ENCODE peak calls at places on chromosomes 12 and 14, in eight cellular contexts. One of them, this sample, is unnamed.

GRCh38 chr12:72139411-72139810 is 132.8 kb upstream of the TRHDE start:
- DNase-seq in suprapubic skin: no peak
- DNase-seq in upper lobe of right lung: no peak
- DNase-seq in uterus: no peak
- DNase-seq in colonic mucosa: no peak
- DNase-seq in breast epithelium: no peak
- DNase-seq in OCI-LY7: no peak
- DNase-seq in A549: no peak
- DNase-seq in this sample: no peak

GRCh38 chr14:60657609-60657983 is 8.3 kb upstream of the SIX1 start:
- DNase-seq in suprapubic skin: no peak
- DNase-seq in upper lobe of right lung: no peak
- DNase-seq in uterus: no peak
- DNase-seq in colonic mucosa: no peak
- DNase-seq in breast epithelium: no peak
- DNase-seq in OCI-LY7: peak; percentile 51
- DNase-seq in A549: no peak
- DNase-seq in this sample: no peak

GRCh38 chr12:21666722-21667121 is 9.1 kb upstream of the LDHB start:
- DNase-seq in suprapubic skin: no peak
- DNase-seq in upper lobe of right lung: no peak
- DNase-seq in uterus: no peak
- DNase-seq in colonic mucosa: no peak
- DNase-seq in breast epithelium: no peak
- DNase-seq in OCI-LY7: no peak
- DNase-seq in A549: no peak
- DNase-seq in this sample: no peak

GRCh38 chr14:85319998-85320397 is 209.9 kb upstream of the FLRT2 start:
- DNase-seq in suprapubic skin: no peak
- DNase-seq in upper lobe of right lung: no peak
- DNase-seq in uterus: no peak
- DNase-seq in colonic mucosa: no peak
- DNase-seq in breast epithelium: no peak
- DNase-seq in OCI-LY7: no peak
- DNase-seq in A549: no peak
- DNase-seq in this sample: no peak

GRCh38 chr14:73237219-73237785 is at the start of gene PAPLN:
- DNase-seq in suprapubic skin: no peak
- DNase-seq in upper lobe of right lung: no peak
- DNase-seq in uterus: peak; percentile 51
- DNase-seq in colonic mucosa: peak; percentile 65
- DNase-seq in breast epithelium: no peak
- DNase-seq in OCI-LY7: no peak
- DNase-seq in A549: peak; percentile 80
- DNase-seq in this sample: no peak

GRCh38 chr12:57620245-57620935 is 9.2 kb downstream of the ARHGEF25 start:
- DNase-seq in suprapubic skin: peak; percentile 23
- DNase-seq in upper lobe of right lung: no peak
- DNase-seq in uterus: no peak
- DNase-seq in colonic mucosa: no peak
- DNase-seq in breast epithelium: no peak
- DNase-seq in OCI-LY7: no peak
- DNase-seq in A549: no peak
- DNase-seq in this sample: no peak

GRCh38 chr12:107760207-107760816 is 625 bp downstream of the PRDM4 start:
- DNase-seq in suprapubic skin: peak; percentile 79
- DNase-seq in upper lobe of right lung: peak; percentile 74
- DNase-seq in uterus: peak; percentile 19
- DNase-seq in colonic mucosa: peak; percentile 56
- DNase-seq in breast epithelium: peak; percentile 18
- DNase-seq in OCI-LY7: peak; percentile 55
- DNase-seq in A549: peak; percentile 36
- DNase-seq in this sample: peak; percentile 6

GRCh38 chr12:14854586-14855163 is 11.3 kb upstream of the ART4 start:
- DNase-seq in suprapubic skin: no peak
- DNase-seq in upper lobe of right lung: no peak
- DNase-seq in uterus: no peak
- DNase-seq in colonic mucosa: no peak
- DNase-seq in breast epithelium: no peak
- DNase-seq in OCI-LY7: peak; percentile 64
- DNase-seq in A549: no peak
- DNase-seq in this sample: no peak

GRCh38 chr12:97556201-97556824 is 93.7 kb downstream of the RMST start:
- DNase-seq in suprapubic skin: no peak
- DNase-seq in upper lobe of right lung: peak; percentile 77
- DNase-seq in uterus: no peak
- DNase-seq in colonic mucosa: no peak
- DNase-seq in breast epithelium: peak; percentile 52
- DNase-seq in OCI-LY7: peak; percentile 1
- DNase-seq in A549: no peak
- DNase-seq in this sample: peak; percentile 46

GRCh38 chr14:70708717-70709570 is 67.2 kb downstream of the TTC9 start:
- DNase-seq in suprapubic skin: no peak
- DNase-seq in upper lobe of right lung: no peak
- DNase-seq in uterus: no peak
- DNase-seq in colonic mucosa: no peak
- DNase-seq in breast epithelium: no peak
- DNase-seq in OCI-LY7: no peak
- DNase-seq in A549: no peak
- DNase-seq in this sample: no peak

GRCh38 chr12:82627799-82628198 is 58.9 kb upstream of the TMTC2 start:
- DNase-seq in suprapubic skin: no peak
- DNase-seq in upper lobe of right lung: no peak
- DNase-seq in uterus: no peak
- DNase-seq in colonic mucosa: no peak
- DNase-seq in breast epithelium: no peak
- DNase-seq in OCI-LY7: no peak
- DNase-seq in A549: peak; percentile 20
- DNase-seq in this sample: no peak

DNA sequence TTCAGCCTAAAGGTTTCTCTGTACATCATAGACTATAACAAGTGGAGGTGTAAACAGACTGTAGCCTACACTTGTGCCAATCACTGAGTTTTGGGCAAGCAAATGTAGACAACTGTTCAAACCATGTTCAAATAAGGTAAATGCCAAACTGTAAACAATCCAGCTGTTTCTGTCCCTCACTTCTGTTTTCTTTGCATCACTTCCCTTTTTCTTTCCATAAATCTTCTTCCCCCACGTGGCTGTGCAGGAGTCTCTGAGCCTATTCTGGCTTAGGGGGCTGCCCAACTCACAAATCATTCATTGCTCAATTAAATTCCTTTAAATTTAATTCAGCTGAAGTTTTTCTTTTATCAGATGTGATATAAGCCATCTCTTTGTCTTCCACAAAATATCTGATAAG is 65.1 kb upstream of the CPM start:
- DNase-seq in suprapubic skin: no peak
- DNase-seq in upper lobe of right lung: no peak
- DNase-seq in uterus: no peak
- DNase-seq in colonic mucosa: no peak
- DNase-seq in breast epithelium: no peak
- DNase-seq in OCI-LY7: peak; percentile 7
- DNase-seq in A549: no peak
- DNase-seq in this sample: no peak
- TF ChIP-seq CTCF in suprapubic skin: no peak
- TF ChIP-seq CTCF in upper lobe of right lung: no peak
- TF ChIP-seq CTCF in uterus: no peak
- TF ChIP-seq CTCF in colonic mucosa: no peak
- TF ChIP-seq CTCF in breast epithelium: no peak
- TF ChIP-seq CTCF in OCI-LY7: no peak
- TF ChIP-seq CTCF in A549: no peak
- TF ChIP-seq CTCF in this sample: no peak

DNA sequence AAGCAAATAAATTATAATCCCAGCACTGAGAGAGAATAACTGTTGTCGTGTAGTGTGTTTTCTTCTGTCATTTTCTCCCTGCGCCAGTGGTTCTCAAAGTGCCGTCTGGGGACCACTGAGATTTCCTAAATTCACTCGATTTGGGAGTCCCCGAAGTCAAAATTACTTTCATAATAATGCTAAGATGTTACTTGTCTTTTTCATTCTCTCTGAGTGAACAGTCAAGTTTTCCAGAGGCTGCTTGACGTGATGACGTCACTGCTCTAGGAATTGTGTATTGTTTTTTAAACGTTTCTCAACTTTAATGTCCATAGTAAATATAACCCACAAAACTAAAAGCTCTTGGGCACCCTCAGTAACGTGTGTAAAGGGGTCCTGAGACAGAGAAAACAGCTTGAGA is 796 bp upstream of the POP5 start:
- DNase-seq in suprapubic skin: no peak
- DNase-seq in upper lobe of right lung: no peak
- DNase-seq in uterus: no peak
- DNase-seq in colonic mucosa: no peak
- DNase-seq in breast epithelium: no peak
- DNase-seq in OCI-LY7: no peak
- DNase-seq in A549: no peak
- DNase-seq in this sample: no peak
- H3K27ac ChIP-seq in suprapubic skin: no peak overlapping the region
- H3K27ac ChIP-seq in upper lobe of right lung: no peak overlapping the region
- H3K27ac ChIP-seq in uterus: peak overlapping the region; percentile 59
- H3K27ac ChIP-seq in colonic mucosa: peak overlapping the region; percentile 29
- H3K27ac ChIP-seq in breast epithelium: peak overlapping the region; percentile 71
- H3K27ac ChIP-seq in OCI-LY7: peak overlapping the region; percentile 33
- H3K27ac ChIP-seq in A549: peak overlapping the region; percentile 77
- H3K27ac ChIP-seq in this sample: peak overlapping the region; percentile 76

GRCh38 chr12:110120878-110121277 is 3.3 kb upstream of the IFT81 start:
- DNase-seq in suprapubic skin: no peak
- DNase-seq in upper lobe of right lung: no peak
- DNase-seq in uterus: no peak
- DNase-seq in colonic mucosa: no peak
- DNase-seq in breast epithelium: no peak
- DNase-seq in OCI-LY7: no peak
- DNase-seq in A549: no peak
- DNase-seq in this sample: no peak

GRCh38 chr12:110126557-110126956 is 2.4 kb downstream of the IFT81 start:
- DNase-seq in suprapubic skin: no peak
- DNase-seq in upper lobe of right lung: no peak
- DNase-seq in uterus: no peak
- DNase-seq in colonic mucosa: no peak
- DNase-seq in breast epithelium: no peak
- DNase-seq in OCI-LY7: no peak
- DNase-seq in A549: no peak
- DNase-seq in this sample: no peak

GRCh38 chr12:110123861-110124183 is 335 bp upstream of the IFT81 start:
- DNase-seq in suprapubic skin: no peak
- DNase-seq in upper lobe of right lung: no peak
- DNase-seq in uterus: no peak
- DNase-seq in colonic mucosa: no peak
- DNase-seq in breast epithelium: no peak
- DNase-seq in OCI-LY7: no peak
- DNase-seq in A549: no peak
- DNase-seq in this sample: no peak

GRCh38 chr12:110122929-110123328 is 1.2 kb upstream of the IFT81 start:
- DNase-seq in suprapubic skin: no peak
- DNase-seq in upper lobe of right lung: no peak
- DNase-seq in uterus: no peak
- DNase-seq in colonic mucosa: no peak
- DNase-seq in breast epithelium: no peak
- DNase-seq in OCI-LY7: no peak
- DNase-seq in A549: no peak
- DNase-seq in this sample: no peak

DNA sequence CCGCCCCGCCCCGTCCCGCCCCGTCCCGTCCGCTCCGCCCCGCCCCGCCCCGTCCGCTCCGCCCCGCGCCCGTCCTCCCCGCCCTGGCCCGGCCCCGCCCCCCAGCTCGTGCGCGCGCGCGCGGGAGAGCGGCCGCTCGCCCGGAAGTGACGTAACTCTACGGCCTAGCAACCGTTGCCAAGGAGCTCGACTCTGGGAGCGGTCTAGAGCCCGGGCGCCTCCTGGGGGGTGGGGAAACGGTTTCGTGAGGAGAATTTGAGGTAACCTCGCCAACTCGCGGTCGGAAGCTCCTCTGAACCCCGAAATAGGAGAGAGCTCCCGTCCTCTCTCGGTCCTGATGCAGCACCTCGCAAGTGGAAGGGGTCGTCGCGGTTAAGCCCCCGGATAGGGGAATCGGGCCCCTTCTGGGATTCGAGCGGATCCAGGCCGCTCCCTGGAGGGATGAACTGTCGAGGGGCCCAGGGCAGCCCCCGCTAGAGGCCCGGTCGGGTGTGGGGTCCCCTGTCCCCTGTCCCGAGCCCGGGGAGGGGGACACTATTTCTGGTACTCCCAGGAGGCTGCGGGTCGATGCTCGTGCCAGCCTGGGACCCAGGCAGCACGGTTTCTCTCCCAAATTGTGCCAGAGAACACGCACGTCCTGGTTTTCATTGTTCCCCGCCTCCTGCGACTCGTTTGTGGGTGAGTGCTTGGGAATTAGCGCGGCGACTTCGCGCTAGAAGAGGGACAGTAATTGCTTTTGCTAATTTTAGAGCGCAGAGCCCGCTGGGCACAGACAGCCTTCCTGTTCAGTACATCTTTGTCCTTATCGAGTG is at the start of gene IFT81:
- DNase-seq in suprapubic skin: peak; percentile 98
- DNase-seq in upper lobe of right lung: peak; percentile 97
- DNase-seq in uterus: peak; percentile 95
- DNase-seq in colonic mucosa: peak; percentile 98
- DNase-seq in breast epithelium: peak; percentile 93
- DNase-seq in OCI-LY7: peak; percentile 94
- DNase-seq in A549: peak; percentile 90
- DNase-seq in this sample: peak; percentile 95
- TF ChIP-seq CTCF in suprapubic skin: no peak
- TF ChIP-seq CTCF in upper lobe of right lung: no peak
- TF ChIP-seq CTCF in uterus: peak; percentile 45
- TF ChIP-seq CTCF in colonic mucosa: no peak
- TF ChIP-seq CTCF in breast epithelium: no peak
- TF ChIP-seq CTCF in OCI-LY7: no peak
- TF ChIP-seq CTCF in A549: no peak
- TF ChIP-seq CTCF in this sample: no peak

GRCh38 chr12:46300906-46301305 is 32.1 kb upstream of the SLC38A1 start:
- DNase-seq in suprapubic skin: no peak
- DNase-seq in upper lobe of right lung: no peak
- DNase-seq in uterus: no peak
- DNase-seq in colonic mucosa: no peak
- DNase-seq in breast epithelium: no peak
- DNase-seq in OCI-LY7: peak; percentile 48
- DNase-seq in A549: no peak
- DNase-seq in this sample: no peak

GRCh38 chr12:46303039-46303666 is 34.3 kb upstream of the SLC38A1 start:
- DNase-seq in suprapubic skin: no peak
- DNase-seq in upper lobe of right lung: no peak
- DNase-seq in uterus: no peak
- DNase-seq in colonic mucosa: peak; percentile 53
- DNase-seq in breast epithelium: no peak
- DNase-seq in OCI-LY7: peak; percentile 60
- DNase-seq in A549: no peak
- DNase-seq in this sample: peak; percentile 21

GRCh38 chr12:46299846-46300245 is 31.0 kb upstream of the SLC38A1 start:
- DNase-seq in suprapubic skin: no peak
- DNase-seq in upper lobe of right lung: no peak
- DNase-seq in uterus: no peak
- DNase-seq in colonic mucosa: no peak
- DNase-seq in breast epithelium: no peak
- DNase-seq in OCI-LY7: no peak
- DNase-seq in A549: no peak
- DNase-seq in this sample: no peak

DNA sequence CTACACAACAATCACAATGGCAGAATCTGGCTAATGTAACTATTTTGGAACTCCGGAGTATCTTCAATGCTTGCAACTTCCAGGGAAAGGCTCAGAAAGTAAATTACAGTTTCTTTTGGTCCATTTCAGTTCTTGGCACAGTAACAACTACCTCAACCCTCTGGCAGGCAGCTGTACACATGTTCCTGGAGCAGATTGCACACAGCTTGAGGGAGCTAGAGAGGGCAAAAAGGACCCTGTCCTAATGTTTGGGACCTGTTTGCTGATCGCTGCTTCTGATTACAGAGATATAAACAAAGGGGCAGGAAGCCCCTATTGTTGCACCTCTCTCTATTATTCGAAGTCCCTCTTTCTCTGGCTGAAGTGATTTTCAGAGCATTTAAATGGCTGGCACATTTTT is 35.2 kb upstream of the SLC38A1 start:
- DNase-seq in suprapubic skin: no peak
- DNase-seq in upper lobe of right lung: no peak
- DNase-seq in uterus: no peak
- DNase-seq in colonic mucosa: no peak
- DNase-seq in breast epithelium: no peak
- DNase-seq in OCI-LY7: no peak
- DNase-seq in A549: no peak
- DNase-seq in this sample: no peak
- H3K27ac ChIP-seq in suprapubic skin: no peak overlapping the region
- H3K27ac ChIP-seq in upper lobe of right lung: no peak overlapping the region
- H3K27ac ChIP-seq in uterus: no peak overlapping the region
- H3K27ac ChIP-seq in colonic mucosa: no peak overlapping the region
- H3K27ac ChIP-seq in breast epithelium: no peak overlapping the region
- H3K27ac ChIP-seq in OCI-LY7: no peak overlapping the region
- H3K27ac ChIP-seq in A549: no peak overlapping the region
- H3K27ac ChIP-seq in this sample: no peak overlapping the region

This sample was measured in heart right ventricle.